ENCODE peak calls at places on chromosomes 16 and 17, in eight cellular contexts. L is effector memory CD4-positive, alpha-beta T cell; O is GF-D8; A is endodermal cell; Q is caudate nucleus; M is body of pancreas; V is GM04503; T is omental fat pad. X is an unnamed sample.

GRCh38 chr17:74981979-74982662 is 5.3 kb upstream of the CDR2L start:
- DNase-seq in L (peak), O (no peak), A (peak), Q (peak), M (peak), V (no peak), T (no peak), X (no peak)

GRCh38 chr16:4682616-4683254 is 10.6 kb upstream of the NUDT16L1 start:
- DNase-seq in L (no peak), O (no peak), A (peak), Q (peak), M (no peak), V (no peak), T (no peak), X (peak)

GRCh38 chr16:64983983-64984382 is 137.9 kb downstream of the CDH11 start:
- DNase-seq in L (no peak), O (no peak), A (peak), Q (peak), M (peak), V (no peak), T (no peak), X (peak)

GRCh38 chr17:13212861-13213260 is 195.0 kb upstream of the ELAC2 start:
- DNase-seq in L (no peak), O (no peak), A (no peak), Q (no peak), M (no peak), V (no peak), T (no peak), X (no peak)

GRCh38 chr16:75000481-75001081 is 1.8 kb downstream of the ZNRF1 start:
- DNase-seq in L (no peak), O (no peak), A (peak), Q (no peak), M (no peak), V (no peak), T (no peak), X (no peak)

GRCh38 chr16:629289-630023 is 1.3 kb upstream of the WFIKKN1 start:
- DNase-seq in L (no peak), O (no peak), A (no peak), Q (no peak), M (peak), V (no peak), T (no peak), X (no peak)

GRCh38 chr17:67982686-67983085 is 13.6 kb downstream of the C17orf58 start:
- DNase-seq in L (no peak), O (no peak), A (no peak), Q (no peak), M (no peak), V (no peak), T (no peak), X (no peak)

GRCh38 chr17:3681565-3681964 is 13.0 kb downstream of the EMC6 start:
- DNase-seq in L (no peak), O (no peak), A (no peak), Q (no peak), M (no peak), V (no peak), T (no peak), X (no peak)

GRCh38 chr16:87993901-87994300 is 42.7 kb downstream of the BANP start:
- DNase-seq in L (no peak), O (no peak), A (no peak), Q (no peak), M (no peak), V (no peak), T (no peak), X (no peak)

GRCh38 chr17:77233635-77234334 is 93.0 kb downstream of the SEC14L1 start:
- DNase-seq in L (no peak), O (no peak), A (peak), Q (no peak), M (no peak), V (no peak), T (peak), X (no peak)

GRCh38 chr17:63399316-63399715 is 46.8 kb downstream of the CYB561 start:
- DNase-seq in L (no peak), O (no peak), A (no peak), Q (no peak), M (no peak), V (peak), T (no peak), X (no peak)

GRCh38 chr17:31321971-31322370 is 549 bp upstream of the EVI2A start:
- DNase-seq in L (peak), O (no peak), A (no peak), Q (no peak), M (no peak), V (no peak), T (no peak), X (no peak)

GRCh38 chr17:614637-615546 is 99.7 kb downstream of the VPS53 start:
- DNase-seq in L (no peak), O (no peak), A (no peak), Q (no peak), M (no peak), V (no peak), T (no peak), X (no peak)

GRCh38 chr16:1037023-1037933 is 35.3 kb upstream of the SSTR5 start:
- DNase-seq in L (no peak), O (no peak), A (no peak), Q (no peak), M (no peak), V (no peak), T (no peak), X (no peak)

GRCh38 chr17:2365132-2365531 is 27.8 kb downstream of the SGSM2 start:
- DNase-seq in L (no peak), O (no peak), A (no peak), Q (no peak), M (no peak), V (no peak), T (no peak), X (no peak)

X was measured in H1.